ENCODE peak calls at places on chromosome 18, in nine cellular contexts. B is T1000; U is PC-3; G is upper lobe of right lung; C is HEK293T; S is left cardiac atrium; H is neuronal stem cell; I is ascending aorta; P is naive thymus-derived CD4-positive, alpha-beta T cell. N is an unnamed sample.

GRCh38 chr18:79868168-79868784 is 70.5 kb downstream of the KCNG2 start:
- DNase-seq in B (no peak), U (no peak), G (peak), C (no peak), S (no peak), H (no peak), I (no peak), P (no peak), N (no peak)

GRCh38 chr18:8699948-8700347 is 5.4 kb upstream of the MTCL1 start:
- DNase-seq in B (no peak), U (no peak), G (no peak), C (no peak), S (no peak), H (no peak), I (no peak), P (no peak), N (no peak)

GRCh38 chr18:3667255-3668137 is 217.5 kb downstream of the TGIF1 start:
- DNase-seq in B (no peak), U (no peak), G (no peak), C (no peak), S (no peak), H (no peak), I (no peak), P (no peak), N (no peak)

GRCh38 chr18:29285471-29285870 is 1108.5 kb upstream of the CDH2 start:
- DNase-seq in B (no peak), U (no peak), G (no peak), C (no peak), S (no peak), H (no peak), I (no peak), P (no peak), N (no peak)

GRCh38 chr18:37270046-37270665 is 295.4 kb downstream of the CELF4 start:
- DNase-seq in B (peak), U (peak), G (no peak), C (peak), S (peak), H (peak), I (no peak), P (peak), N (no peak)

GRCh38 chr18:21997207-21998143 is 171.9 kb upstream of the GATA6 start:
- DNase-seq in B (no peak), U (peak), G (no peak), C (peak), S (no peak), H (peak), I (no peak), P (no peak), N (peak)

GRCh38 chr18:78727877-78728276 is 251.7 kb upstream of the SALL3 start:
- DNase-seq in B (no peak), U (no peak), G (no peak), C (no peak), S (no peak), H (no peak), I (no peak), P (no peak), N (no peak)

GRCh38 chr18:76168206-76168605 is 326.8 kb downstream of the ZNF516 start:
- DNase-seq in B (no peak), U (no peak), G (no peak), C (no peak), S (no peak), H (no peak), I (no peak), P (no peak), N (no peak)

GRCh38 chr18:79923896-79924585 is 27.4 kb downstream of the SLC66A2 start:
- DNase-seq in B (no peak), U (no peak), G (peak), C (no peak), S (no peak), H (no peak), I (no peak), P (peak), N (no peak)

GRCh38 chr18:13184396-13184795 is 34.2 kb upstream of the LDLRAD4 start:
- DNase-seq in B (no peak), U (no peak), G (no peak), C (no peak), S (no peak), H (no peak), I (no peak), P (no peak), N (no peak)

GRCh38 chr18:76405761-76406356 is 89.2 kb downstream of the ZNF516 start:
- DNase-seq in B (no peak), U (peak), G (no peak), C (peak), S (peak), H (peak), I (no peak), P (peak), N (no peak)

GRCh38 chr18:36397033-36397432 is 99.5 kb downstream of the FHOD3 start:
- DNase-seq in B (no peak), U (no peak), G (no peak), C (no peak), S (no peak), H (no peak), I (no peak), P (no peak), N (no peak)

GRCh38 chr18:34661464-34662087 is 48.5 kb upstream of the DTNA start:
- DNase-seq in B (no peak), U (peak), G (no peak), C (peak), S (no peak), H (peak), I (no peak), P (no peak), N (no peak)

GRCh38 chr18:77088977-77089795 is 43.4 kb downstream of the MBP start:
- DNase-seq in B (no peak), U (peak), G (peak), C (no peak), S (no peak), H (no peak), I (no peak), P (no peak), N (no peak)

GRCh38 chr18:35728676-35729075 is 147.1 kb downstream of the GALNT1 start:
- DNase-seq in B (no peak), U (no peak), G (no peak), C (no peak), S (no peak), H (no peak), I (no peak), P (no peak), N (no peak)

GRCh38 chr18:22084547-22084946 is 84.8 kb upstream of the GATA6 start:
- DNase-seq in B (no peak), U (no peak), G (no peak), C (no peak), S (peak), H (no peak), I (no peak), P (no peak), N (no peak)